ENCODE peak calls at places on chromosome 16, in eight cellular contexts. One of them, this sample, is unnamed.

GRCh38 chr16:70529051-70529777 is 5.6 kb downstream of the SF3B3 start:
- DNase-seq in heart right ventricle: no peak
- DNase-seq in cardiac muscle cell: no peak
- DNase-seq in endothelial cell: no peak
- DNase-seq in lower leg skin: no peak
- DNase-seq in kidney epithelial cell: no peak
- DNase-seq in AG10803: peak
- DNase-seq in kidney: no peak
- DNase-seq in this sample: no peak

GRCh38 chr16:72256398-72257048 is 84.6 kb upstream of the PMFBP1 start:
- DNase-seq in heart right ventricle: no peak
- DNase-seq in cardiac muscle cell: no peak
- DNase-seq in endothelial cell: no peak
- DNase-seq in lower leg skin: peak
- DNase-seq in kidney epithelial cell: peak
- DNase-seq in AG10803: peak
- DNase-seq in kidney: no peak
- DNase-seq in this sample: no peak

GRCh38 chr16:73122604-73123386 is 74.9 kb upstream of the ZFHX3 start:
- DNase-seq in heart right ventricle: peak
- DNase-seq in cardiac muscle cell: no peak
- DNase-seq in endothelial cell: no peak
- DNase-seq in lower leg skin: no peak
- DNase-seq in kidney epithelial cell: no peak
- DNase-seq in AG10803: peak
- DNase-seq in kidney: no peak
- DNase-seq in this sample: no peak

GRCh38 chr16:8641671-8642070 is 20.2 kb downstream of the METTL22 start:
- DNase-seq in heart right ventricle: no peak
- DNase-seq in cardiac muscle cell: no peak
- DNase-seq in endothelial cell: no peak
- DNase-seq in lower leg skin: no peak
- DNase-seq in kidney epithelial cell: no peak
- DNase-seq in AG10803: no peak
- DNase-seq in kidney: no peak
- DNase-seq in this sample: no peak

GRCh38 chr16:24418729-24419128 is 120.6 kb upstream of the RBBP6 start:
- DNase-seq in heart right ventricle: no peak
- DNase-seq in cardiac muscle cell: no peak
- DNase-seq in endothelial cell: no peak
- DNase-seq in lower leg skin: no peak
- DNase-seq in kidney epithelial cell: no peak
- DNase-seq in AG10803: no peak
- DNase-seq in kidney: no peak
- DNase-seq in this sample: no peak

GRCh38 chr16:56108724-56109123 is 82.6 kb upstream of the GNAO1 start:
- DNase-seq in heart right ventricle: no peak
- DNase-seq in cardiac muscle cell: no peak
- DNase-seq in endothelial cell: no peak
- DNase-seq in lower leg skin: no peak
- DNase-seq in kidney epithelial cell: no peak
- DNase-seq in AG10803: no peak
- DNase-seq in kidney: no peak
- DNase-seq in this sample: no peak

GRCh38 chr16:5077304-5077703 is 5.7 kb downstream of the ALG1 start:
- DNase-seq in heart right ventricle: no peak
- DNase-seq in cardiac muscle cell: no peak
- DNase-seq in endothelial cell: no peak
- DNase-seq in lower leg skin: no peak
- DNase-seq in kidney epithelial cell: no peak
- DNase-seq in AG10803: no peak
- DNase-seq in kidney: no peak
- DNase-seq in this sample: no peak

GRCh38 chr16:54812229-54812628 is 118.4 kb upstream of the IRX5 start:
- DNase-seq in heart right ventricle: no peak
- DNase-seq in cardiac muscle cell: no peak
- DNase-seq in endothelial cell: no peak
- DNase-seq in lower leg skin: no peak
- DNase-seq in kidney epithelial cell: no peak
- DNase-seq in AG10803: peak
- DNase-seq in kidney: no peak
- DNase-seq in this sample: no peak

GRCh38 chr16:54282202-54282922 is 4.2 kb downstream of the IRX3 start:
- DNase-seq in heart right ventricle: peak
- DNase-seq in cardiac muscle cell: peak
- DNase-seq in endothelial cell: peak
- DNase-seq in lower leg skin: no peak
- DNase-seq in kidney epithelial cell: no peak
- DNase-seq in AG10803: peak
- DNase-seq in kidney: peak
- DNase-seq in this sample: peak

GRCh38 chr16:66045626-66046025 is 320.9 kb upstream of the CDH5 start:
- DNase-seq in heart right ventricle: no peak
- DNase-seq in cardiac muscle cell: no peak
- DNase-seq in endothelial cell: no peak
- DNase-seq in lower leg skin: no peak
- DNase-seq in kidney epithelial cell: no peak
- DNase-seq in AG10803: peak
- DNase-seq in kidney: no peak
- DNase-seq in this sample: no peak

GRCh38 chr16:88368036-88368435 is 14.7 kb upstream of the ZNF469 start:
- DNase-seq in heart right ventricle: no peak
- DNase-seq in cardiac muscle cell: no peak
- DNase-seq in endothelial cell: no peak
- DNase-seq in lower leg skin: no peak
- DNase-seq in kidney epithelial cell: no peak
- DNase-seq in AG10803: no peak
- DNase-seq in kidney: peak
- DNase-seq in this sample: peak

GRCh38 chr16:73289232-73289631 is 241.3 kb upstream of the ZFHX3 start:
- DNase-seq in heart right ventricle: no peak
- DNase-seq in cardiac muscle cell: no peak
- DNase-seq in endothelial cell: no peak
- DNase-seq in lower leg skin: no peak
- DNase-seq in kidney epithelial cell: no peak
- DNase-seq in AG10803: no peak
- DNase-seq in kidney: no peak
- DNase-seq in this sample: no peak

GRCh38 chr16:58513874-58514273 is 1.4 kb upstream of the SETD6 start:
- DNase-seq in heart right ventricle: no peak
- DNase-seq in cardiac muscle cell: no peak
- DNase-seq in endothelial cell: no peak
- DNase-seq in lower leg skin: no peak
- DNase-seq in kidney epithelial cell: no peak
- DNase-seq in AG10803: no peak
- DNase-seq in kidney: no peak
- DNase-seq in this sample: no peak

GRCh38 chr16:7524419-7524818 is 191.8 kb downstream of the RBFOX1 start:
- DNase-seq in heart right ventricle: no peak
- DNase-seq in cardiac muscle cell: peak
- DNase-seq in endothelial cell: no peak
- DNase-seq in lower leg skin: no peak
- DNase-seq in kidney epithelial cell: no peak
- DNase-seq in AG10803: no peak
- DNase-seq in kidney: no peak
- DNase-seq in this sample: no peak

GRCh38 chr16:2467301-2468141 is 3.6 kb upstream of the NTN3 start:
- DNase-seq in heart right ventricle: peak
- DNase-seq in cardiac muscle cell: peak
- DNase-seq in endothelial cell: peak
- DNase-seq in lower leg skin: peak
- DNase-seq in kidney epithelial cell: no peak
- DNase-seq in AG10803: peak
- DNase-seq in kidney: peak
- DNase-seq in this sample: peak

GRCh38 chr16:70730944-70731343 is 45.1 kb upstream of the MTSS2 start:
- DNase-seq in heart right ventricle: peak
- DNase-seq in cardiac muscle cell: no peak
- DNase-seq in endothelial cell: no peak
- DNase-seq in lower leg skin: no peak
- DNase-seq in kidney epithelial cell: no peak
- DNase-seq in AG10803: no peak
- DNase-seq in kidney: no peak
- DNase-seq in this sample: no peak

GRCh38 chr16:9402293-9402865 is 310.9 kb downstream of the HAPSTR1 start:
- DNase-seq in heart right ventricle: no peak
- DNase-seq in cardiac muscle cell: peak
- DNase-seq in endothelial cell: no peak
- DNase-seq in lower leg skin: no peak
- DNase-seq in kidney epithelial cell: no peak
- DNase-seq in AG10803: no peak
- DNase-seq in kidney: no peak
- DNase-seq in this sample: no peak

GRCh38 chr16:89324056-89325010 is 106.8 kb downstream of the ZNF778 start:
- DNase-seq in heart right ventricle: no peak
- DNase-seq in cardiac muscle cell: no peak
- DNase-seq in endothelial cell: no peak
- DNase-seq in lower leg skin: no peak
- DNase-seq in kidney epithelial cell: no peak
- DNase-seq in AG10803: peak
- DNase-seq in kidney: peak
- DNase-seq in this sample: no peak

GRCh38 chr16:79328327-79329162 is 272.0 kb downstream of the MAF start:
- DNase-seq in heart right ventricle: no peak
- DNase-seq in cardiac muscle cell: no peak
- DNase-seq in endothelial cell: no peak
- DNase-seq in lower leg skin: no peak
- DNase-seq in kidney epithelial cell: no peak
- DNase-seq in AG10803: no peak
- DNase-seq in kidney: no peak
- DNase-seq in this sample: no peak

GRCh38 chr16:72481419-72481818 is 309.5 kb upstream of the PMFBP1 start:
- DNase-seq in heart right ventricle: no peak
- DNase-seq in cardiac muscle cell: no peak
- DNase-seq in endothelial cell: no peak
- DNase-seq in lower leg skin: no peak
- DNase-seq in kidney epithelial cell: no peak
- DNase-seq in AG10803: peak
- DNase-seq in kidney: no peak
- DNase-seq in this sample: no peak

GRCh38 chr16:14452066-14452465 is 178.0 kb downstream of the PARN start:
- DNase-seq in heart right ventricle: no peak
- DNase-seq in cardiac muscle cell: no peak
- DNase-seq in endothelial cell: no peak
- DNase-seq in lower leg skin: no peak
- DNase-seq in kidney epithelial cell: no peak
- DNase-seq in AG10803: peak
- DNase-seq in kidney: no peak
- DNase-seq in this sample: no peak

GRCh38 chr16:55842369-55843104 is 9.6 kb upstream of the CES1 start:
- DNase-seq in heart right ventricle: no peak
- DNase-seq in cardiac muscle cell: peak
- DNase-seq in endothelial cell: peak
- DNase-seq in lower leg skin: no peak
- DNase-seq in kidney epithelial cell: no peak
- DNase-seq in AG10803: peak
- DNase-seq in kidney: no peak
- DNase-seq in this sample: peak

GRCh38 chr16:87965417-87965816 is 14.2 kb downstream of the BANP start:
- DNase-seq in heart right ventricle: no peak
- DNase-seq in cardiac muscle cell: no peak
- DNase-seq in endothelial cell: no peak
- DNase-seq in lower leg skin: no peak
- DNase-seq in kidney epithelial cell: no peak
- DNase-seq in AG10803: no peak
- DNase-seq in kidney: no peak
- DNase-seq in this sample: no peak

GRCh38 chr16:75398333-75398732 is 35.0 kb downstream of the CFDP1 start:
- DNase-seq in heart right ventricle: no peak
- DNase-seq in cardiac muscle cell: no peak
- DNase-seq in endothelial cell: no peak
- DNase-seq in lower leg skin: no peak
- DNase-seq in kidney epithelial cell: no peak
- DNase-seq in AG10803: no peak
- DNase-seq in kidney: no peak
- DNase-seq in this sample: no peak
- TF ChIP-seq CTCF in heart right ventricle: no peak
- TF ChIP-seq CTCF in cardiac muscle cell: no peak
- TF ChIP-seq CTCF in endothelial cell: no peak
- TF ChIP-seq CTCF in lower leg skin: no peak
- TF ChIP-seq CTCF in kidney epithelial cell: no peak
- TF ChIP-seq CTCF in AG10803: no peak
- TF ChIP-seq CTCF in kidney: no peak
- TF ChIP-seq CTCF in this sample: no peak

GRCh38 chr16:11218324-11218962 is 37.6 kb downstream of the SOCS1 start:
- DNase-seq in heart right ventricle: no peak
- DNase-seq in cardiac muscle cell: no peak
- DNase-seq in endothelial cell: no peak
- DNase-seq in lower leg skin: no peak
- DNase-seq in kidney epithelial cell: no peak
- DNase-seq in AG10803: peak
- DNase-seq in kidney: no peak
- DNase-seq in this sample: no peak
- TF ChIP-seq CTCF in heart right ventricle: peak
- TF ChIP-seq CTCF in cardiac muscle cell: peak
- TF ChIP-seq CTCF in endothelial cell: peak
- TF ChIP-seq CTCF in lower leg skin: no peak
- TF ChIP-seq CTCF in kidney epithelial cell: peak
- TF ChIP-seq CTCF in AG10803: peak
- TF ChIP-seq CTCF in kidney: no peak
- TF ChIP-seq CTCF in this sample: peak

DNA sequence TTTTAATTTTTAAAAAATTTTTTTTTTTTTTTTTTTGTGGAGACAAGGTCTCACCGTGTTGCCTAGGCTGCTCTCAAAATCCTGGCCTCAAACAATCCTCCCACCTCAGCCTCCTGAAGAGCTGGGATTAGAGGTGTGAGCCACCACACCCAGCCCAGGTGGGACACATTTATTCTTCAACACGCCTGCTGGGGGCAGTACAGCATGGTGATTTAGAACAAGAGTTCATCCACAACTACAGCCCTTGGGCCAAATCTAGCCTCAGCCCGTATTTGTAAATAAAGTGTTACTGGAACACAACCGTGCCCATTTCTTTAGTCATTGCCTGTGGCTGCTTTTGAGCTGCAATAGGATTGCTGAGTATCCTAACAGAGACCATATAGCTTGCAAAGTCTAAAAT is 92.8 kb downstream of the KATNIP start:
- DNase-seq in heart right ventricle: no peak
- DNase-seq in cardiac muscle cell: no peak
- DNase-seq in endothelial cell: no peak
- DNase-seq in lower leg skin: no peak
- DNase-seq in kidney epithelial cell: no peak
- DNase-seq in AG10803: peak
- DNase-seq in kidney: no peak
- DNase-seq in this sample: no peak
- TF ChIP-seq CTCF in heart right ventricle: peak
- TF ChIP-seq CTCF in cardiac muscle cell: peak
- TF ChIP-seq CTCF in endothelial cell: peak
- TF ChIP-seq CTCF in lower leg skin: no peak
- TF ChIP-seq CTCF in kidney epithelial cell: peak
- TF ChIP-seq CTCF in AG10803: peak
- TF ChIP-seq CTCF in kidney: peak
- TF ChIP-seq CTCF in this sample: no peak

DNA sequence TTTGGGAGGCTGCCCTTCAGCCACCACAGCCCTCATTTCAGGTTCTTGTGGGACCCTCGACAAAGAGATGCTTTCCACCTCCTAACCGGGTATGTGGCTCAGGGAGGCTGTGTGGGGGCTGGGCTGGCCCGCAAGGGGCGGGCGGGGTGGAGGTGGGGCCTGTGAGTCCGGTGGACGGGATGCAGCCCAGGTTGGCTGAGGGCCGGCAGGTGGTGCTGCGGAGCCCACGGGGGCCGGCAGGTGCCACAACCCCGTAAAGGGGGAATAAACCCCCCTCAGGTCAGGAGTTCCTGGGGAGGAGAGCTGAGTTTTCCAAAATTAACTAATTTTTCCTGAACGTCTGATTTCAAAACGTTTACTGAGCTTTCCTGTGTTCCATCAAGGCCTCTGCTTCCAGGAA is 4.9 kb upstream of the CIAO3 start:
- DNase-seq in heart right ventricle: no peak
- DNase-seq in cardiac muscle cell: peak
- DNase-seq in endothelial cell: peak
- DNase-seq in lower leg skin: no peak
- DNase-seq in kidney epithelial cell: no peak
- DNase-seq in AG10803: no peak
- DNase-seq in kidney: no peak
- DNase-seq in this sample: peak
- TF ChIP-seq CTCF in heart right ventricle: peak
- TF ChIP-seq CTCF in cardiac muscle cell: peak
- TF ChIP-seq CTCF in endothelial cell: no peak
- TF ChIP-seq CTCF in lower leg skin: no peak
- TF ChIP-seq CTCF in kidney epithelial cell: peak
- TF ChIP-seq CTCF in AG10803: peak
- TF ChIP-seq CTCF in kidney: peak
- TF ChIP-seq CTCF in this sample: peak

This sample was measured in nephron progenitor cell.